ENCODE peak calls at places on chromosomes 7 and 10, in six cellular contexts. One of them, this sample, is unnamed.

GRCh38 chr7:27834179-27834921 is 94.4 kb downstream of the TAX1BP1 start:
- DNase-seq in H1: no peak
- DNase-seq in GM12878: no peak
- DNase-seq in K562: no peak
- DNase-seq in HepG2: no peak
- DNase-seq in GM12892: no peak
- DNase-seq in this sample: no peak

GRCh38 chr10:124646483-124647352 is 97.5 kb downstream of the FAM53B start:
- DNase-seq in K562: peak
- DNase-seq in GM12878: no peak
- DNase-seq in H1: no peak
- DNase-seq in HepG2: peak
- DNase-seq in GM12892: no peak
- DNase-seq in this sample: no peak

GRCh38 chr7:20786779-20787651 is at the start of gene SP8:
- DNase-seq in GM12892: no peak
- DNase-seq in H1: no peak
- DNase-seq in HepG2: peak
- DNase-seq in K562: peak
- DNase-seq in GM12878: no peak
- DNase-seq in this sample: no peak

GRCh38 chr10:68096913-68097509 is 12.3 kb upstream of the MYPN start:
- DNase-seq in GM12878: no peak
- DNase-seq in K562: no peak
- DNase-seq in HepG2: no peak
- DNase-seq in H1: peak
- DNase-seq in GM12892: no peak
- DNase-seq in this sample: no peak

GRCh38 chr7:133859191-133859590 is 267.9 kb upstream of the LRGUK start:
- DNase-seq in HepG2: no peak
- DNase-seq in GM12892: no peak
- DNase-seq in K562: no peak
- DNase-seq in GM12878: no peak
- DNase-seq in H1: peak
- DNase-seq in this sample: no peak

GRCh38 chr7:46963719-46964118 is 618.2 kb downstream of the TNS3 start:
- DNase-seq in K562: no peak
- DNase-seq in HepG2: no peak
- DNase-seq in GM12878: no peak
- DNase-seq in GM12892: no peak
- DNase-seq in H1: no peak
- DNase-seq in this sample: no peak

GRCh38 chr7:505171-505570 is 14.5 kb downstream of the PDGFA start:
- DNase-seq in K562: no peak
- DNase-seq in GM12892: no peak
- DNase-seq in GM12878: no peak
- DNase-seq in H1: no peak
- DNase-seq in HepG2: no peak
- DNase-seq in this sample: no peak

GRCh38 chr10:31867646-31868045 is 61.0 kb downstream of the ARHGAP12 start:
- DNase-seq in H1: no peak
- DNase-seq in K562: no peak
- DNase-seq in HepG2: no peak
- DNase-seq in GM12878: no peak
- DNase-seq in GM12892: no peak
- DNase-seq in this sample: no peak

GRCh38 chr10:11757452-11757819 is 15.3 kb downstream of the ECHDC3 start:
- DNase-seq in K562: peak
- DNase-seq in H1: no peak
- DNase-seq in GM12878: no peak
- DNase-seq in HepG2: peak
- DNase-seq in GM12892: no peak
- DNase-seq in this sample: no peak

GRCh38 chr7:91182819-91183405 is 81.3 kb upstream of the FZD1 start:
- DNase-seq in HepG2: no peak
- DNase-seq in H1: no peak
- DNase-seq in GM12892: no peak
- DNase-seq in GM12878: no peak
- DNase-seq in K562: no peak
- DNase-seq in this sample: no peak

GRCh38 chr7:70116867-70117266 is 518.6 kb downstream of the AUTS2 start:
- DNase-seq in K562: no peak
- DNase-seq in H1: no peak
- DNase-seq in GM12878: no peak
- DNase-seq in GM12892: no peak
- DNase-seq in HepG2: no peak
- DNase-seq in this sample: no peak

DNA sequence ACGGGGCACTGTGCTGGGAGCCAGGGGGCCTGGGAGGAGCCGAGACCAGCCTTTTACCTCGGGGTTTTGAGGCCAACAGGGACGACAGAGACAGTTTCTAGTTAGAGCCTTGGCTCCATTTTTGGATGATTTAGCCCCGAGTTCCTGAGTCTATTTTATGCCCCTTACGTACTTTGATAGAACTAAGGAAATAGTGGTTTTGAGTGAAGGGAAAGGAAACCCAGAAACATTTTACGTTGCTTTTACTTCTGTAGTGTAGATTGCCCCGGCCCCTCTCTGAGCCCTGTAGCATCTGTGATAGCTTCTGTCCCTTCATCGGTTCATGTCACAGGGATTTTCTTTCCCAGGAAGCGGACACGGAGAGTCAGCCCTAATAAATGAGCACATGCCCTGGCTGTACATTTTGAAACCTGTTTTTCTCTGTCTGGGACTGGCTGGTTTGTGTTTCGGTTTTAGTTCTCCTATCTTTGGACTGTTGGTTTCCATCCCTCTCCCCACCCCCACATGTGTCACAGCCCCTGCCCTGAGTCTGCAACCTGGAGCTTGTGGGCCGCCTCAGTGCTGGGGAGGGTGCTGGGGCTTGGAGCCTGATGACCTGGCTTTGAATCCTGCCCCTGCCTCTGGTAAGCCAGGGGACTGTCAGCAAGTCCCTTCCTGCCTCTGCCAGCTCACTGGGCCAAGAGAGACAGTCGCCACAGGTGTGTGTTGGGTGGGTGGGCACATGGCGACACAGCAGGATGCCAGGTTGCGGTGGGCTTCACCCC is 6.9 kb upstream of the ORAI2 start:
- DNase-seq in GM12892: peak
- DNase-seq in H1: no peak
- DNase-seq in GM12878: peak
- DNase-seq in K562: no peak
- DNase-seq in HepG2: no peak
- DNase-seq in this sample: no peak
- TF ChIP-seq POLR2AphosphoS5 in GM12892: peak
- TF ChIP-seq POLR2AphosphoS5 in H1: no peak
- TF ChIP-seq POLR2AphosphoS5 in GM12878: peak
- TF ChIP-seq POLR2AphosphoS5 in K562: no peak
- TF ChIP-seq POLR2AphosphoS5 in HepG2: no peak
- TF ChIP-seq POLR2AphosphoS5 in this sample: peak

DNA sequence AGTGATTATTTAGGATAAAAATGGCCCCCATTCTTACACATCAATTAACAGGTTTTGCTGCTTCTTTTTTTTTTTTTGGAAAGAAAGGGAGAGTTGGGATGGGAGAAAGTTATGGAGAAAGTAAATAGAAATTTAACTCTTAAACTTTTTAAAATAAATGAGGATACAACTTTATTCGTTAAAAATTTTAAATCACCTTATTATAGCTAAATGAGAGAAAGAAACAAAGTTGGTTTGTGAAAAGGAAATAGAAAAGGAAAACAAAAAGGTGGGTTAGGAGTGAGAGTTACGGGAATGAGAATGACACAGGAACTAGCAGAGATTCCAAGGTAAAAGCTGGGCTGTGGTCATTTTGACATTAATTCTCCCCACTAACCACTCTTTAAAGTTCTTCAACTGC is 34.9 kb downstream of the LMOD2 start:
- DNase-seq in HepG2: no peak
- DNase-seq in GM12878: no peak
- DNase-seq in K562: no peak
- DNase-seq in GM12892: no peak
- DNase-seq in H1: no peak
- DNase-seq in this sample: no peak
- TF ChIP-seq POLR2A in HepG2: no peak
- TF ChIP-seq POLR2A in GM12878: no peak
- TF ChIP-seq POLR2A in K562: no peak
- TF ChIP-seq POLR2A in GM12892: no peak
- TF ChIP-seq POLR2A in H1: no peak
- TF ChIP-seq POLR2A in this sample: no peak

DNA sequence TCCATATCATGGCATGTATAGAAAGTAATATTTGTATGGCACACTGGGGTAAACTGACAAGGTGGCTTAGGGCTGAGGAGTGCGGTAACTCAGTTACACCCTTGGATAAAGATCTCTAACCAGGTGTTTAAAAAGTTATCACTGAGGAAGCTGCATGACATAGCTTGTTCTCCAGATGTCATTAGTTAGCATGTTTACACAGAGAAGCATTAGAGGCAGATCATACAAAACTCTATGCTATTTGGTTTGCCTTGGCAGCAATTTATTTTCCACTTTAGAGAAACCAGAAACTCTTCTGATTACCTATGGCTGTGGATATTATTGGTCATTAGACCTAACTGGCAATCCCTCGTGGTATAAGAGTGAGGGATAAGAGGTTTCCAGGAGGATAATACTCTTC is 118.3 kb downstream of the ST7 start:
- DNase-seq in HepG2: no peak
- DNase-seq in GM12892: no peak
- DNase-seq in H1: no peak
- DNase-seq in K562: peak
- DNase-seq in GM12878: no peak
- DNase-seq in this sample: no peak
- TF ChIP-seq TAF1 in HepG2: no peak
- TF ChIP-seq TAF1 in GM12892: no peak
- TF ChIP-seq TAF1 in H1: no peak
- TF ChIP-seq TAF1 in K562: no peak
- TF ChIP-seq TAF1 in GM12878: no peak
- TF ChIP-seq TAF1 in this sample: no peak

GRCh38 chr7:38248069-38248567 is 25.3 kb downstream of the TARP start:
- DNase-seq in HepG2: no peak
- DNase-seq in K562: no peak
- DNase-seq in GM12892: no peak
- DNase-seq in GM12878: no peak
- DNase-seq in H1: no peak
- DNase-seq in this sample: no peak
- TF ChIP-seq POLR2AphosphoS5 in HepG2: no peak
- TF ChIP-seq POLR2AphosphoS5 in K562: no peak
- TF ChIP-seq POLR2AphosphoS5 in GM12892: no peak
- TF ChIP-seq POLR2AphosphoS5 in GM12878: no peak
- TF ChIP-seq POLR2AphosphoS5 in H1: no peak
- TF ChIP-seq POLR2AphosphoS5 in this sample: no peak

This sample was measured in GM12891.